ENCODE peak calls at places on chromosomes 2 and 18, in four cellular contexts. Y is kidney, Q is neural progenitor cell, S is foreskin fibroblast. E is an unnamed sample.

GRCh38 chr2:37795938-37796337 is 124.5 kb upstream of the CDC42EP3 start:
- DNase-seq in Y (no peak), Q (no peak), S (peak; percentile 84), E (no peak)

GRCh38 chr2:156486175-156486574 is 50.0 kb downstream of the GPD2 start:
- DNase-seq in Y (no peak), Q (no peak), S (peak; percentile 34), E (no peak)

GRCh38 chr2:186544255-186544675 is 45.6 kb upstream of the ITGAV start:
- DNase-seq in Y (no peak), Q (peak; percentile 45), S (peak; percentile 87), E (no peak)

GRCh38 chr2:163252199-163252598 is 413.6 kb upstream of the KCNH7 start:
- DNase-seq in Y (no peak), Q (no peak), S (no peak), E (no peak)

GRCh38 chr2:207163053-207163814 is 2.5 kb downstream of the KLF7 start:
- DNase-seq in Y (peak; percentile 61), Q (no peak), S (peak; percentile 87), E (no peak)

GRCh38 chr2:120316071-120316470 is 29.9 kb upstream of the INHBB start:
- DNase-seq in Y (no peak), Q (no peak), S (no peak), E (no peak)

GRCh38 chr2:96260404-96261260 is 5.2 kb downstream of the TMEM127 start:
- DNase-seq in Y (no peak), Q (peak; percentile 70), S (peak; percentile 96), E (peak; percentile 82)

GRCh38 chr2:174240097-174240496 is 8.2 kb downstream of the OLA1 start:
- DNase-seq in Y (no peak), Q (no peak), S (no peak), E (no peak)

GRCh38 chr18:25825066-25825465 is 265.3 kb downstream of the SS18 start:
- DNase-seq in Y (no peak), Q (peak; percentile 9), S (peak; percentile 4), E (no peak)

GRCh38 chr18:48396561-48396960 is 12.6 kb downstream of the ZBTB7C start:
- DNase-seq in Y (no peak), Q (no peak), S (no peak), E (no peak)

GRCh38 chr2:676647-677055 is 555 bp downstream of the TMEM18 start:
- DNase-seq in Y (peak; percentile 100), Q (peak; percentile 98), S (peak; percentile 100), E (peak; percentile 98)

GRCh38 chr18:63869851-63870250 is 17.7 kb upstream of the SERPINB2 start:
- DNase-seq in Y (no peak), Q (no peak), S (peak; percentile 76), E (peak; percentile 56)

GRCh38 chr2:230643576-230644291 is 68.9 kb upstream of the CAB39 start:
- DNase-seq in Y (no peak), Q (no peak), S (no peak), E (peak; percentile 77)

GRCh38 chr2:71767663-71768062 is 314.3 kb downstream of the DYSF start:
- DNase-seq in Y (no peak), Q (no peak), S (no peak), E (no peak)

GRCh38 chr2:38010995-38011394 is 65.0 kb downstream of the CYP1B1 start:
- DNase-seq in Y (no peak), Q (no peak), S (no peak), E (no peak)

GRCh38 chr2:236166157-236166780 is 1.9 kb downstream of the GBX2 start:
- DNase-seq in Y (no peak), Q (peak; percentile 67), S (peak; percentile 31), E (no peak)

GRCh38 chr18:13137939-13138821 is 80.4 kb upstream of the LDLRAD4 start:
- DNase-seq in Y (no peak), Q (no peak), S (no peak), E (peak; percentile 87)

GRCh38 chr2:45814528-45814927 is 163.1 kb downstream of the PRKCE start:
- DNase-seq in Y (no peak), Q (no peak), S (no peak), E (no peak)

GRCh38 chr2:19543271-19544019 is 185.0 kb upstream of the OSR1 start:
- DNase-seq in Y (no peak), Q (no peak), S (peak; percentile 59), E (no peak)

GRCh38 chr2:207805566-207806226 is 36.0 kb upstream of the FZD5 start:
- DNase-seq in Y (no peak), Q (no peak), S (no peak), E (no peak)

GRCh38 chr2:47386551-47386950 is 16.4 kb upstream of the MSH2 start:
- DNase-seq in Y (no peak), Q (no peak), S (no peak), E (no peak)

GRCh38 chr18:72555983-72556382 is 11.8 kb upstream of the CBLN2 start:
- DNase-seq in Y (no peak), Q (no peak), S (no peak), E (no peak)

GRCh38 chr2:170822885-170823799 is 6.5 kb downstream of the GAD1 start:
- DNase-seq in Y (peak; percentile 79), Q (peak; percentile 66), S (peak; percentile 38), E (no peak)

GRCh38 chr2:217941886-217942728 is 60.7 kb downstream of the TNS1 start:
- DNase-seq in Y (peak; percentile 75), Q (no peak), S (no peak), E (no peak)

GRCh38 chr2:96024336-96025106 is 10.2 kb downstream of the GPAT2 start:
- DNase-seq in Y (peak; percentile 41), Q (no peak), S (no peak), E (no peak)

GRCh38 chr2:239865059-239865639 is 160.0 kb downstream of the NDUFA10 start:
- DNase-seq in Y (no peak), Q (no peak), S (no peak), E (no peak)

GRCh38 chr2:105744091-105744908 is 412 bp upstream of the NCK2 start:
- DNase-seq in Y (peak; percentile 89), Q (peak; percentile 86), S (peak; percentile 81), E (no peak)

GRCh38 chr2:94923196-94923595 is 52.0 kb downstream of the TEKT4 start:
- DNase-seq in Y (no peak), Q (no peak), S (no peak), E (no peak)

GRCh38 chr2:199471443-199472057 is 13.8 kb upstream of the SATB2 start:
- DNase-seq in Y (peak; percentile 87), Q (peak; percentile 93), S (peak; percentile 82), E (no peak)

GRCh38 chr2:188416367-188416766 is 124.7 kb downstream of the GULP1 start:
- DNase-seq in Y (no peak), Q (no peak), S (no peak), E (no peak)

GRCh38 chr2:26901326-26902183 is 53.6 kb downstream of the DPYSL5 start:
- DNase-seq in Y (no peak), Q (peak; percentile 58), S (peak; percentile 7), E (no peak)

GRCh38 chr2:138767101-138767500 is 13.1 kb downstream of the NXPH2 start:
- DNase-seq in Y (no peak), Q (no peak), S (no peak), E (no peak)

GRCh38 chr2:151989378-151989777 is 109.5 kb downstream of the CACNB4 start:
- DNase-seq in Y (no peak), Q (no peak), S (no peak), E (no peak)

GRCh38 chr2:84970956-84971798 is at the start of gene KCMF1:
- DNase-seq in Y (peak; percentile 95), Q (peak; percentile 92), S (peak; percentile 87), E (peak; percentile 57)

GRCh38 chr2:232265329-232265728 is 113.2 kb upstream of the ALPP start:
- DNase-seq in Y (no peak), Q (no peak), S (no peak), E (no peak)
- TF ChIP-seq CTCF in Y (no peak), Q (no peak), S (no peak), E (no peak)

GRCh38 chr2:42810971-42811865 is 18.8 kb upstream of the HAAO start:
- DNase-seq in Y (peak; percentile 87), Q (peak; percentile 81), S (peak; percentile 66), E (peak; percentile 52)

GRCh38 chr2:42810126-42810970 is 18.0 kb upstream of the HAAO start:
- DNase-seq in Y (peak; percentile 98), Q (peak; percentile 93), S (peak; percentile 97), E (peak; percentile 97)

GRCh38 chr2:42809131-42809875 is 16.9 kb upstream of the HAAO start:
- DNase-seq in Y (no peak), Q (no peak), S (no peak), E (no peak)

GRCh38 chr2:42808301-42808700 is 15.9 kb upstream of the HAAO start:
- DNase-seq in Y (no peak), Q (no peak), S (no peak), E (no peak)

DNA sequence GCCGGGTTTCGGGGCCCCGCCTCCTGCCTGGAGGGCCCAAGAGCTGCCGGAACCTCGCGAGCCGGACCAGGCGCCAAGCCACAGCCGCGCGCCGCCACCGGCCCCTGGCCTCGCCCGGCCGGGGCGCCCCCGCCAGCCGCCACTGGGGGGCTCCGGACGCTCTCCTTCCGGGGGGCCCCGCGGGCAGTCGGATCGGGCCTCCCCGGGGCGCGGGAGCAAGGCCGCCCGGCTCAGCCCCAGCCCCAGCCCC is 17.4 kb upstream of the HAAO start:
- DNase-seq in Y (peak; percentile 96), Q (peak; percentile 86), S (peak; percentile 94), E (peak; percentile 79)
- TF ChIP-seq CTCF in Y (no peak), Q (peak; percentile 43), S (no peak), E (peak; percentile 37)

DNA sequence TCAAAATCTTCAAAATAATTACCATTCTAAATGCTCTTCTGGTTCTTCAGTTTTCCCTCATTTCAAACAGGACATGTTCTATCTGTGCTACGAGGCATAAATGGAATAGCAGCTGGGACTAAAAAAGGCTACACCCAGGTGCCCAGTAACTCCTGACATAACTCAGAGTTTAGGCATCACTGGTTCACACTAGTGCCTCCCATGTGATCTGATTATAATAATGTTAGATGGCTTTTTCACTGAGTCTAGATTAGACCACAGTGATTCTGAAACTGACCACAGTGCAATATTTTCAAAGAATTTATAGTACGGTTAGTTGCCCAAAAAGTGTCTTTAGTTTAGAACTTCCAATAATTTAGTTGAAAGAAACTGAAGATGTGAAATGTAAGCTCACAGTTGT is 123.3 kb downstream of the CCBE1 start:
- DNase-seq in Y (no peak), Q (no peak), S (no peak), E (no peak)
- TF ChIP-seq CTCF in Y (no peak), Q (no peak), S (no peak), E (no peak)

GRCh38 chr18:11884396-11885030 is 23.6 kb downstream of the MPPE1 start:
- DNase-seq in Y (no peak), Q (no peak), S (no peak), E (no peak)

GRCh38 chr18:11885278-11885991 is 22.7 kb downstream of the MPPE1 start:
- DNase-seq in Y (no peak), Q (no peak), S (no peak), E (peak; percentile 73)

GRCh38 chr18:11887305-11888262 is 20.5 kb downstream of the MPPE1 start:
- DNase-seq in Y (no peak), Q (no peak), S (no peak), E (no peak)

GRCh38 chr18:11888726-11889125 is 19.4 kb downstream of the MPPE1 start:
- DNase-seq in Y (no peak), Q (no peak), S (no peak), E (no peak)

DNA sequence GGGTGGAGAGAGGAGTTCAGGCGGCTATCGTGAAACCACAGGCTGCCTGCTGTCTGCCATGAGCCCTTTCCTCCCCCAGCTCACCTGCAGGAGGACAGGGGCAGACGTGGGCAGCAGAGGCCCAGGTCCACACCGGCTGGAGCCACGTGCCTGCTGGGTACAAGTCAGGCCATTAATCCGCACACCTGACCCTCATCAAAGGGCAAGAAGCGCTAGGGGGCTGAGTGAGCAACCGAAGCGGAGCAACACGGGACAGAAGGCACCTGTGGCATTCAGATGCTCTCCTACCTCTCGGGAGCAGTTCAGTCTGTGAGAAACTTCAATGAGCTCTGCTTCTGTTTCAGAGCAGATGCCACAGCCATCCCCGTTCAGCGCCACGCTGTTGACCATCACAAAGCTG is 21.5 kb downstream of the MPPE1 start:
- DNase-seq in Y (no peak), Q (no peak), S (no peak), E (no peak)
- TF ChIP-seq CTCF in Y (no peak), Q (no peak), S (no peak), E (no peak)